ENCODE peak calls at places on chromosome 1, in seven cellular contexts. C is dorsolateral prefrontal cortex; M is ovary; N is Peyer's patch; K is CD8-positive, alpha-beta T cell; W is naive thymus-derived CD4-positive, alpha-beta T cell; P is neuronal stem cell. E is an unnamed sample.
A peak's percentile ranks its signal among the peaks of the same experiment; 100 is the strongest.

GRCh38 chr1:217076902-217077301 is 353.7 kb upstream of the ESRRG start:
- DNase-seq in W (no peak), K (no peak), N (no peak), M (no peak), C (no peak), P (no peak), E (no peak)

GRCh38 chr1:6041432-6042062 is 4.1 kb upstream of the KCNAB2 start:
- DNase-seq in M (peak; percentile 76), N (peak; percentile 68), W (no peak), P (no peak), K (peak; percentile 21), C (peak; percentile 55), E (peak; percentile 12)

GRCh38 chr1:25520446-25521061 is 22.9 kb upstream of the LDLRAP1 start:
- DNase-seq in K (peak; percentile 80), C (peak; percentile 85), P (peak; percentile 43), W (peak; percentile 67), M (peak; percentile 80), N (peak; percentile 68), E (peak; percentile 62)

GRCh38 chr1:171500803-171501202 is 15.5 kb downstream of the PRRC2C start:
- DNase-seq in M (no peak), C (no peak), K (no peak), P (no peak), N (no peak), W (no peak), E (no peak)

GRCh38 chr1:917076-917459 is 6.7 kb upstream of the SAMD11 start:
- DNase-seq in C (no peak), M (no peak), N (no peak), W (no peak), P (no peak), K (no peak), E (no peak)

GRCh38 chr1:156645666-156646065 is 3.7 kb downstream of the BCAN start:
- DNase-seq in N (no peak), W (no peak), M (no peak), C (no peak), K (no peak), P (no peak), E (no peak)

GRCh38 chr1:211135342-211135950 is 1.5 kb upstream of the KCNH1 start:
- DNase-seq in P (peak; percentile 23), N (no peak), C (no peak), K (no peak), M (no peak), W (peak; percentile 30), E (no peak)

GRCh38 chr1:97247196-97247595 is 525.6 kb downstream of the PTBP2 start:
- DNase-seq in W (no peak), C (no peak), M (no peak), P (no peak), N (no peak), K (no peak), E (no peak)

GRCh38 chr1:204377800-204378608 is 18.3 kb upstream of the PLEKHA6 start:
- DNase-seq in C (no peak), P (no peak), M (no peak), K (peak; percentile 49), N (peak; percentile 85), W (peak; percentile 43), E (peak; percentile 41)

GRCh38 chr1:228228601-228229074 is 20.8 kb downstream of the OBSCN start:
- DNase-seq in K (no peak), W (no peak), P (no peak), C (no peak), M (no peak), N (no peak), E (no peak)

GRCh38 chr1:169945171-169945570 is 51.5 kb upstream of the SCYL3 start:
- DNase-seq in W (no peak), N (no peak), M (no peak), P (no peak), K (no peak), C (peak; percentile 18), E (no peak)

GRCh38 chr1:15322648-15323350 is 75.8 kb downstream of the FHAD1 start:
- DNase-seq in P (no peak), N (peak; percentile 89), W (no peak), M (no peak), C (no peak), K (no peak), E (no peak)

GRCh38 chr1:246195296-246195695 is 311.8 kb downstream of the SMYD3 start:
- DNase-seq in N (no peak), C (no peak), W (no peak), K (no peak), P (no peak), M (no peak), E (no peak)

GRCh38 chr1:2100775-2101108 is 50.5 kb downstream of the PRKCZ start:
- DNase-seq in N (no peak), K (no peak), P (no peak), C (no peak), W (no peak), M (no peak), E (no peak)

GRCh38 chr1:199742547-199742946 is 285.0 kb upstream of the NR5A2 start:
- DNase-seq in K (no peak), P (no peak), N (no peak), M (no peak), W (no peak), C (no peak), E (no peak)

GRCh38 chr1:982765-983436 is 1.0 kb upstream of the PERM1 start:
- DNase-seq in M (peak; percentile 32), W (no peak), C (no peak), P (no peak), N (no peak), K (no peak), E (no peak)

GRCh38 chr1:110464340-110464739 is 13.4 kb downstream of the PROK1 start:
- DNase-seq in C (no peak), N (no peak), P (no peak), W (no peak), M (no peak), K (no peak), E (no peak)
- H3K27ac ChIP-seq in C (no peak overlapping the region), N (no peak overlapping the region), P (no peak overlapping the region), W (no peak overlapping the region), M (no peak overlapping the region), K (no peak overlapping the region), E (no peak overlapping the region)

GRCh38 chr1:21397813-21398188 is 42.1 kb upstream of the NBPF3 start:
- DNase-seq in C (peak; percentile 49), K (no peak), W (peak; percentile 16), P (peak; percentile 17), M (no peak), N (no peak), E (peak; percentile 16)
- H3K4me3 ChIP-seq in C (no peak overlapping the region), K (peak overlapping the region; percentile 39), W (peak overlapping the region; percentile 44), P (no peak overlapping the region), M (no peak overlapping the region), N (no peak overlapping the region), E (no peak overlapping the region)

GRCh38 chr1:208280184-208280583 is 36.0 kb upstream of the PLXNA2 start:
- DNase-seq in P (no peak), W (no peak), N (no peak), C (no peak), K (no peak), M (no peak), E (no peak)
- H3K27ac ChIP-seq in P (no peak overlapping the region), W (no peak overlapping the region), N (no peak overlapping the region), C (no peak overlapping the region), K (no peak overlapping the region), M (no peak overlapping the region), E (no peak overlapping the region)

GRCh38 chr1:178945763-178946266 is 74.9 kb upstream of the ANGPTL1 start:
- DNase-seq in P (no peak), W (no peak), N (no peak), K (no peak), C (no peak), M (peak; percentile 66), E (no peak)
- H3K4me3 ChIP-seq in P (no peak overlapping the region), W (no peak overlapping the region), N (no peak overlapping the region), K (no peak overlapping the region), C (no peak overlapping the region), M (no peak overlapping the region), E (no peak overlapping the region)

GRCh38 chr1:155339515-155340111 is 18.9 kb downstream of the RUSC1 start:
- DNase-seq in C (no peak), K (no peak), P (no peak), M (no peak), W (no peak), N (no peak), E (no peak)
- H3K27ac ChIP-seq in C (no peak overlapping the region), K (no peak overlapping the region), P (no peak overlapping the region), M (no peak overlapping the region), W (no peak overlapping the region), N (no peak overlapping the region), E (no peak overlapping the region)

GRCh38 chr1:160773088-160773487 is 22.9 kb upstream of the LY9 start:
- DNase-seq in N (no peak), C (no peak), K (no peak), W (no peak), M (no peak), P (no peak), E (no peak)
- H3K4me3 ChIP-seq in N (no peak overlapping the region), C (no peak overlapping the region), K (no peak overlapping the region), W (no peak overlapping the region), M (no peak overlapping the region), P (no peak overlapping the region), E (no peak overlapping the region)

GRCh38 chr1:178500936-178501554 is 4.3 kb upstream of the CLEC20A start:
- DNase-seq in P (no peak), W (no peak), M (no peak), N (peak; percentile 13), K (no peak), C (no peak), E (no peak)

GRCh38 chr1:178501705-178502329 is 5.1 kb upstream of the CLEC20A start:
- DNase-seq in C (peak; percentile 71), N (peak; percentile 81), P (peak; percentile 66), W (no peak), K (peak; percentile 47), M (peak; percentile 79), E (peak; percentile 3)

GRCh38 chr1:178498896-178499675 is 2.3 kb upstream of the CLEC20A start:
- DNase-seq in N (peak; percentile 33), K (no peak), M (no peak), W (no peak), P (no peak), C (no peak), E (no peak)

GRCh38 chr1:178502330-178502714 is 5.6 kb upstream of the CLEC20A start:
- DNase-seq in N (peak; percentile 13), P (no peak), C (no peak), W (no peak), K (no peak), M (no peak), E (no peak)

GRCh38 chr1:178500091-178500770 is 3.5 kb upstream of the CLEC20A start:
- DNase-seq in W (no peak), N (no peak), M (no peak), P (no peak), C (no peak), K (no peak), E (no peak)
- H3K27ac ChIP-seq in W (no peak overlapping the region), N (no peak overlapping the region), M (no peak overlapping the region), P (no peak overlapping the region), C (no peak overlapping the region), K (no peak overlapping the region), E (no peak overlapping the region)